ENCODE peak calls at places on chromosomes 6 and 20, in ten cellular contexts. One of them, this sample, is unnamed.

GRCh38 chr6:109791301-109791700 is 100.2 kb downstream of the FIG4 start:
- DNase-seq in left lung: no peak
- DNase-seq in endothelial cell of umbilical vein: no peak
- DNase-seq in HCT116: no peak
- DNase-seq in A549: no peak
- DNase-seq in Panc1: no peak
- DNase-seq in stomach: no peak
- DNase-seq in mammary epithelial cell: no peak
- DNase-seq in breast epithelium: no peak
- DNase-seq in uterus: no peak
- DNase-seq in this sample: no peak

GRCh38 chr20:44646023-44646640 is 5.4 kb downstream of the ADA start:
- DNase-seq in left lung: no peak
- DNase-seq in endothelial cell of umbilical vein: peak; percentile 65
- DNase-seq in HCT116: no peak
- DNase-seq in A549: no peak
- DNase-seq in Panc1: no peak
- DNase-seq in stomach: no peak
- DNase-seq in mammary epithelial cell: no peak
- DNase-seq in breast epithelium: no peak
- DNase-seq in uterus: no peak
- DNase-seq in this sample: no peak

GRCh38 chr6:38805682-38806081 is 90.6 kb downstream of the DNAH8 start:
- DNase-seq in left lung: no peak
- DNase-seq in endothelial cell of umbilical vein: peak; percentile 64
- DNase-seq in HCT116: no peak
- DNase-seq in A549: no peak
- DNase-seq in Panc1: no peak
- DNase-seq in stomach: no peak
- DNase-seq in mammary epithelial cell: no peak
- DNase-seq in breast epithelium: no peak
- DNase-seq in uterus: no peak
- DNase-seq in this sample: no peak

GRCh38 chr6:110618591-110619267 is 142.3 kb upstream of the SLC22A16 start:
- DNase-seq in left lung: no peak
- DNase-seq in endothelial cell of umbilical vein: peak; percentile 56
- DNase-seq in HCT116: peak; percentile 3
- DNase-seq in A549: no peak
- DNase-seq in Panc1: peak; percentile 4
- DNase-seq in stomach: no peak
- DNase-seq in mammary epithelial cell: no peak
- DNase-seq in breast epithelium: no peak
- DNase-seq in uterus: no peak
- DNase-seq in this sample: peak; percentile 21

GRCh38 chr6:79313254-79313653 is 78.8 kb upstream of the HMGN3 start:
- DNase-seq in left lung: no peak
- DNase-seq in endothelial cell of umbilical vein: no peak
- DNase-seq in HCT116: no peak
- DNase-seq in A549: no peak
- DNase-seq in Panc1: no peak
- DNase-seq in stomach: no peak
- DNase-seq in mammary epithelial cell: peak; percentile 95
- DNase-seq in breast epithelium: no peak
- DNase-seq in uterus: no peak
- DNase-seq in this sample: peak; percentile 64

GRCh38 chr20:20228351-20228750 is 139.6 kb upstream of the INSM1 start:
- DNase-seq in left lung: no peak
- DNase-seq in endothelial cell of umbilical vein: no peak
- DNase-seq in HCT116: no peak
- DNase-seq in A549: no peak
- DNase-seq in Panc1: no peak
- DNase-seq in stomach: no peak
- DNase-seq in mammary epithelial cell: peak; percentile 31
- DNase-seq in breast epithelium: no peak
- DNase-seq in uterus: no peak
- DNase-seq in this sample: no peak

GRCh38 chr6:16523550-16524379 is 237.5 kb downstream of the ATXN1 start:
- DNase-seq in left lung: no peak
- DNase-seq in endothelial cell of umbilical vein: peak; percentile 95
- DNase-seq in HCT116: no peak
- DNase-seq in A549: no peak
- DNase-seq in Panc1: no peak
- DNase-seq in stomach: no peak
- DNase-seq in mammary epithelial cell: no peak
- DNase-seq in breast epithelium: no peak
- DNase-seq in uterus: peak; percentile 43
- DNase-seq in this sample: no peak

GRCh38 chr6:105545947-105546710 is 143.2 kb upstream of the PREP start:
- DNase-seq in left lung: no peak
- DNase-seq in endothelial cell of umbilical vein: no peak
- DNase-seq in HCT116: no peak
- DNase-seq in A549: peak; percentile 13
- DNase-seq in Panc1: no peak
- DNase-seq in stomach: no peak
- DNase-seq in mammary epithelial cell: peak; percentile 39
- DNase-seq in breast epithelium: no peak
- DNase-seq in uterus: peak; percentile 55
- DNase-seq in this sample: peak; percentile 57

GRCh38 chr6:11653028-11653583 is 115.6 kb downstream of the TMEM170B start:
- DNase-seq in left lung: peak; percentile 35
- DNase-seq in endothelial cell of umbilical vein: peak; percentile 97
- DNase-seq in HCT116: no peak
- DNase-seq in A549: peak; percentile 30
- DNase-seq in Panc1: no peak
- DNase-seq in stomach: no peak
- DNase-seq in mammary epithelial cell: peak; percentile 60
- DNase-seq in breast epithelium: no peak
- DNase-seq in uterus: peak; percentile 50
- DNase-seq in this sample: peak; percentile 17

GRCh38 chr6:89313006-89313405 is 2.1 kb downstream of the GABRR2 start:
- DNase-seq in left lung: no peak
- DNase-seq in endothelial cell of umbilical vein: peak; percentile 32
- DNase-seq in HCT116: no peak
- DNase-seq in A549: no peak
- DNase-seq in Panc1: no peak
- DNase-seq in stomach: no peak
- DNase-seq in mammary epithelial cell: peak; percentile 36
- DNase-seq in breast epithelium: no peak
- DNase-seq in uterus: no peak
- DNase-seq in this sample: no peak

GRCh38 chr6:20116792-20117191 is 95.5 kb downstream of the MBOAT1 start:
- DNase-seq in left lung: no peak
- DNase-seq in endothelial cell of umbilical vein: no peak
- DNase-seq in HCT116: no peak
- DNase-seq in A549: no peak
- DNase-seq in Panc1: no peak
- DNase-seq in stomach: no peak
- DNase-seq in mammary epithelial cell: no peak
- DNase-seq in breast epithelium: no peak
- DNase-seq in uterus: no peak
- DNase-seq in this sample: no peak

GRCh38 chr6:144330588-144330987 is 45.5 kb downstream of the UTRN start:
- DNase-seq in left lung: peak; percentile 82
- DNase-seq in endothelial cell of umbilical vein: no peak
- DNase-seq in HCT116: peak; percentile 51
- DNase-seq in A549: no peak
- DNase-seq in Panc1: no peak
- DNase-seq in stomach: peak; percentile 85
- DNase-seq in mammary epithelial cell: peak; percentile 66
- DNase-seq in breast epithelium: peak; percentile 87
- DNase-seq in uterus: no peak
- DNase-seq in this sample: peak; percentile 74

GRCh38 chr6:111731404-111732195 is 125.9 kb upstream of the TRAF3IP2 start:
- DNase-seq in left lung: no peak
- DNase-seq in endothelial cell of umbilical vein: peak; percentile 28
- DNase-seq in HCT116: no peak
- DNase-seq in A549: no peak
- DNase-seq in Panc1: no peak
- DNase-seq in stomach: no peak
- DNase-seq in mammary epithelial cell: no peak
- DNase-seq in breast epithelium: no peak
- DNase-seq in uterus: no peak
- DNase-seq in this sample: no peak

GRCh38 chr6:155085582-155086253 is 90.6 kb downstream of the TIAM2 start:
- DNase-seq in left lung: no peak
- DNase-seq in endothelial cell of umbilical vein: no peak
- DNase-seq in HCT116: peak; percentile 36
- DNase-seq in A549: peak; percentile 9
- DNase-seq in Panc1: no peak
- DNase-seq in stomach: peak; percentile 59
- DNase-seq in mammary epithelial cell: peak; percentile 98
- DNase-seq in breast epithelium: no peak
- DNase-seq in uterus: no peak
- DNase-seq in this sample: peak; percentile 65

GRCh38 chr6:157143171-157143884 is 180.0 kb downstream of the TMEM242 start:
- DNase-seq in left lung: no peak
- DNase-seq in endothelial cell of umbilical vein: peak; percentile 91
- DNase-seq in HCT116: no peak
- DNase-seq in A549: no peak
- DNase-seq in Panc1: no peak
- DNase-seq in stomach: no peak
- DNase-seq in mammary epithelial cell: no peak
- DNase-seq in breast epithelium: no peak
- DNase-seq in uterus: no peak
- DNase-seq in this sample: no peak

GRCh38 chr6:36242161-36242560 is 27.7 kb upstream of the PNPLA1 start:
- DNase-seq in left lung: no peak
- DNase-seq in endothelial cell of umbilical vein: no peak
- DNase-seq in HCT116: no peak
- DNase-seq in A549: no peak
- DNase-seq in Panc1: no peak
- DNase-seq in stomach: no peak
- DNase-seq in mammary epithelial cell: no peak
- DNase-seq in breast epithelium: no peak
- DNase-seq in uterus: no peak
- DNase-seq in this sample: no peak

GRCh38 chr6:87722831-87723726 is 21.0 kb upstream of the AKIRIN2 start:
- DNase-seq in left lung: peak; percentile 76
- DNase-seq in endothelial cell of umbilical vein: peak; percentile 51
- DNase-seq in HCT116: peak; percentile 75
- DNase-seq in A549: peak; percentile 78
- DNase-seq in Panc1: peak; percentile 97
- DNase-seq in stomach: peak; percentile 44
- DNase-seq in mammary epithelial cell: peak; percentile 98
- DNase-seq in breast epithelium: peak; percentile 65
- DNase-seq in uterus: no peak
- DNase-seq in this sample: peak; percentile 87

GRCh38 chr6:26347699-26348098 is 17.3 kb upstream of the BTN3A2 start:
- DNase-seq in left lung: no peak
- DNase-seq in endothelial cell of umbilical vein: no peak
- DNase-seq in HCT116: no peak
- DNase-seq in A549: no peak
- DNase-seq in Panc1: no peak
- DNase-seq in stomach: no peak
- DNase-seq in mammary epithelial cell: no peak
- DNase-seq in breast epithelium: no peak
- DNase-seq in uterus: no peak
- DNase-seq in this sample: no peak

GRCh38 chr6:46927066-46927465 is 5.3 kb upstream of the ADGRF5 start:
- DNase-seq in left lung: no peak
- DNase-seq in endothelial cell of umbilical vein: no peak
- DNase-seq in HCT116: no peak
- DNase-seq in A549: no peak
- DNase-seq in Panc1: no peak
- DNase-seq in stomach: no peak
- DNase-seq in mammary epithelial cell: peak; percentile 9
- DNase-seq in breast epithelium: no peak
- DNase-seq in uterus: no peak
- DNase-seq in this sample: no peak
- H3K27ac ChIP-seq in left lung: peak overlapping the region; percentile 82
- H3K27ac ChIP-seq in endothelial cell of umbilical vein: no peak overlapping the region
- H3K27ac ChIP-seq in HCT116: no peak overlapping the region
- H3K27ac ChIP-seq in A549: peak overlapping the region; percentile 74
- H3K27ac ChIP-seq in Panc1: no peak overlapping the region
- H3K27ac ChIP-seq in stomach: peak overlapping the region; percentile 74
- H3K27ac ChIP-seq in mammary epithelial cell: no peak overlapping the region
- H3K27ac ChIP-seq in breast epithelium: peak overlapping the region; percentile 0
- H3K27ac ChIP-seq in uterus: no peak overlapping the region
- H3K27ac ChIP-seq in this sample: no peak overlapping the region

GRCh38 chr20:58655328-58656094 is 4.4 kb downstream of the STX16 start:
- DNase-seq in left lung: no peak
- DNase-seq in endothelial cell of umbilical vein: no peak
- DNase-seq in HCT116: no peak
- DNase-seq in A549: no peak
- DNase-seq in Panc1: no peak
- DNase-seq in stomach: no peak
- DNase-seq in mammary epithelial cell: no peak
- DNase-seq in breast epithelium: no peak
- DNase-seq in uterus: no peak
- DNase-seq in this sample: no peak
- TF ChIP-seq CTCF in left lung: no peak
- TF ChIP-seq CTCF in endothelial cell of umbilical vein: no peak
- TF ChIP-seq CTCF in HCT116: no peak
- TF ChIP-seq CTCF in A549: no peak
- TF ChIP-seq CTCF in Panc1: no peak
- TF ChIP-seq CTCF in stomach: no peak
- TF ChIP-seq CTCF in mammary epithelial cell: no peak
- TF ChIP-seq CTCF in breast epithelium: no peak
- TF ChIP-seq CTCF in uterus: no peak
- TF ChIP-seq CTCF in this sample: no peak

DNA sequence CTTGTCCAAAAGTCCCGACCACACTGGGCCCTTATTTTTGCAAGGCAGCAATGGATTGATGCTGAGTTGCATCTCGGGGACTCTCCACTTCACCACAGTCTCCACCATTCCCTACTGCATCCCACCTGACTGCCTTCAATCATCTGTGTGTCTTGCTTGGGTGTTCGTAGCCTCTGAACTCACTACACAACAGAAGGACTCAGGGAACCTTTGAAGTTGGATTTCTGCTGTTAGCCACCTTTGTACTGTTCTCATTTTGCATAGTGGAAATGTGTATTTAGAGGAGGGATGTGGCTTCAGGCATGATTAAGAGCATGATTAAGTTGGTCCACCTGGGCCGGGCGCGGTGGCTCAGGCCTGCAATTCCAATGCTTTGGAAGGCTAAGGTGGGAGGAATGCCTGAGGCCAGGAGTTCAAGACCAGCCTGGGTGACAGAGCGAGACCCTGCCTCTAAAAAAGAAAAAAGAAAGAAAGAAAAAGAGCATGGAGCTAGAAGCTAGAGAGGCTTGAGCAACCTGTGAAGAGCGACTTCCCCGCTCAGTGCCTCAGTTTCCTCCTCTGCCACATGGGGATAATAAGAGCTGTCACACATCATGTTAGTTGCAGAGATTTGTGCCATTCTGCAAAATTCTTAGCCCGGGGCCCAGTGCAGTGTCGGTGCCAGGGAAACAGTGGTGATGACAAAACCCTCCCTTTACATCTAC is 121.3 kb upstream of the PTPN1 start:
- DNase-seq in left lung: no peak
- DNase-seq in endothelial cell of umbilical vein: no peak
- DNase-seq in HCT116: no peak
- DNase-seq in A549: no peak
- DNase-seq in Panc1: no peak
- DNase-seq in stomach: peak; percentile 53
- DNase-seq in mammary epithelial cell: no peak
- DNase-seq in breast epithelium: no peak
- DNase-seq in uterus: no peak
- DNase-seq in this sample: no peak
- H3K27ac ChIP-seq in left lung: no peak overlapping the region
- H3K27ac ChIP-seq in endothelial cell of umbilical vein: no peak overlapping the region
- H3K27ac ChIP-seq in HCT116: no peak overlapping the region
- H3K27ac ChIP-seq in A549: peak overlapping the region; percentile 78
- H3K27ac ChIP-seq in Panc1: no peak overlapping the region
- H3K27ac ChIP-seq in stomach: peak overlapping the region; percentile 62
- H3K27ac ChIP-seq in mammary epithelial cell: no peak overlapping the region
- H3K27ac ChIP-seq in breast epithelium: no peak overlapping the region
- H3K27ac ChIP-seq in uterus: no peak overlapping the region
- H3K27ac ChIP-seq in this sample: no peak overlapping the region

GRCh38 chr6:609905-610304 is 47.0 kb downstream of the HUS1B start:
- DNase-seq in left lung: no peak
- DNase-seq in endothelial cell of umbilical vein: no peak
- DNase-seq in HCT116: no peak
- DNase-seq in A549: no peak
- DNase-seq in Panc1: no peak
- DNase-seq in stomach: no peak
- DNase-seq in mammary epithelial cell: no peak
- DNase-seq in breast epithelium: no peak
- DNase-seq in uterus: no peak
- DNase-seq in this sample: no peak
- TF ChIP-seq CTCF in left lung: no peak
- TF ChIP-seq CTCF in endothelial cell of umbilical vein: no peak
- TF ChIP-seq CTCF in HCT116: no peak
- TF ChIP-seq CTCF in A549: no peak
- TF ChIP-seq CTCF in Panc1: no peak
- TF ChIP-seq CTCF in stomach: no peak
- TF ChIP-seq CTCF in mammary epithelial cell: no peak
- TF ChIP-seq CTCF in breast epithelium: no peak
- TF ChIP-seq CTCF in uterus: no peak
- TF ChIP-seq CTCF in this sample: no peak